ENCODE peak calls at places on chromosome 1, in seven cellular contexts. T is GM13977, D is fibroblast of villous mesenchyme, H is bronchial epithelial cell, F is HFF-Myc, I is hepatocyte, X is tibial nerve. L is an unnamed sample.

GRCh38 chr1:231781887-231782286 is 155.3 kb downstream of the DISC1 start:
- DNase-seq in T (no peak), D (no peak), H (peak; percentile 61), F (no peak), I (no peak), X (no peak), L (no peak)

GRCh38 chr1:40745180-40745579 is 38.4 kb upstream of the KCNQ4 start:
- DNase-seq in T (no peak), D (no peak), H (no peak), F (no peak), I (no peak), X (no peak), L (no peak)

GRCh38 chr1:17732475-17732874 is 22.7 kb upstream of the ACTL8 start:
- DNase-seq in T (no peak), D (peak; percentile 2), H (peak; percentile 32), F (no peak), I (no peak), X (no peak), L (no peak)

GRCh38 chr1:241600496-241600901 is 39.7 kb downstream of the CHML start:
- DNase-seq in T (peak; percentile 17), D (peak; percentile 67), H (no peak), F (no peak), I (peak; percentile 27), X (no peak), L (no peak)

GRCh38 chr1:241079018-241079417 is 278.0 kb downstream of the RGS7 start:
- DNase-seq in T (no peak), D (no peak), H (no peak), F (no peak), I (no peak), X (no peak), L (no peak)

GRCh38 chr1:117026361-117026760 is 24.8 kb downstream of the CD101 start:
- DNase-seq in T (no peak), D (no peak), H (no peak), F (no peak), I (no peak), X (no peak), L (no peak)

GRCh38 chr1:51088474-51088873 is 13.6 kb upstream of the C1orf185 start:
- DNase-seq in T (peak; percentile 28), D (no peak), H (peak; percentile 49), F (no peak), I (no peak), X (no peak), L (no peak)

GRCh38 chr1:46585312-46585711 is 18.8 kb downstream of the MKNK1 start:
- DNase-seq in T (no peak), D (no peak), H (no peak), F (no peak), I (no peak), X (no peak), L (no peak)

GRCh38 chr1:17023573-17023972 is 11.8 kb upstream of the ATP13A2 start:
- DNase-seq in T (no peak), D (no peak), H (no peak), F (no peak), I (no peak), X (no peak), L (no peak)

GRCh38 chr1:98963359-98963758 is 41.3 kb downstream of the PLPPR5 start:
- DNase-seq in T (no peak), D (peak; percentile 30), H (no peak), F (no peak), I (no peak), X (no peak), L (no peak)

GRCh38 chr1:226875641-226876295 is 5.4 kb downstream of the PSEN2 start:
- DNase-seq in T (no peak), D (peak; percentile 8), H (peak; percentile 82), F (no peak), I (peak; percentile 78), X (no peak), L (no peak)

GRCh38 chr1:116345830-116346229 is 27.2 kb upstream of the ATP1A1 start:
- DNase-seq in T (no peak), D (no peak), H (no peak), F (no peak), I (no peak), X (no peak), L (peak; percentile 4)

GRCh38 chr1:52855584-52855983 is 13.0 kb downstream of the ZYG11A start:
- DNase-seq in T (no peak), D (no peak), H (no peak), F (no peak), I (no peak), X (no peak), L (no peak)

GRCh38 chr1:48530727-48531351 is 58.8 kb upstream of the SPATA6 start:
- DNase-seq in T (peak; percentile 57), D (peak; percentile 28), H (peak; percentile 58), F (peak; percentile 17), I (peak; percentile 93), X (no peak), L (peak; percentile 65)

GRCh38 chr1:36989260-36989659 is 45.1 kb downstream of the GRIK3 start:
- DNase-seq in T (no peak), D (no peak), H (no peak), F (no peak), I (no peak), X (no peak), L (peak; percentile 3)

GRCh38 chr1:210347112-210347511 is 18.4 kb downstream of the HHAT start:
- DNase-seq in T (peak; percentile 42), D (no peak), H (peak; percentile 59), F (no peak), I (no peak), X (no peak), L (no peak)

GRCh38 chr1:165426745-165427144 is 18.2 kb downstream of the RXRG start:
- DNase-seq in T (no peak), D (no peak), H (no peak), F (no peak), I (peak; percentile 25), X (no peak), L (no peak)

GRCh38 chr1:7808253-7808844 is 24.3 kb downstream of the PER3 start:
- DNase-seq in T (peak; percentile 40), D (peak; percentile 61), H (peak; percentile 60), F (peak; percentile 10), I (peak; percentile 28), X (no peak), L (no peak)

GRCh38 chr1:160342520-160342919 is 530 bp downstream of the COPA start:
- DNase-seq in T (no peak), D (peak; percentile 27), H (peak; percentile 14), F (no peak), I (peak; percentile 25), X (no peak), L (no peak)

GRCh38 chr1:186763107-186763506 is 65.6 kb upstream of the PLA2G4A start:
- DNase-seq in T (peak; percentile 17), D (peak; percentile 5), H (peak; percentile 71), F (no peak), I (no peak), X (no peak), L (no peak)

GRCh38 chr1:228782662-228783414 is 47.6 kb downstream of the RHOU start:
- DNase-seq in T (no peak), D (peak; percentile 29), H (peak; percentile 12), F (no peak), I (peak; percentile 89), X (no peak), L (no peak)

GRCh38 chr1:99685516-99686180 is 39.7 kb downstream of the PALMD start:
- DNase-seq in T (peak; percentile 8), D (peak; percentile 85), H (peak; percentile 76), F (peak; percentile 72), I (peak; percentile 85), X (peak; percentile 66), L (peak; percentile 64)

DNA sequence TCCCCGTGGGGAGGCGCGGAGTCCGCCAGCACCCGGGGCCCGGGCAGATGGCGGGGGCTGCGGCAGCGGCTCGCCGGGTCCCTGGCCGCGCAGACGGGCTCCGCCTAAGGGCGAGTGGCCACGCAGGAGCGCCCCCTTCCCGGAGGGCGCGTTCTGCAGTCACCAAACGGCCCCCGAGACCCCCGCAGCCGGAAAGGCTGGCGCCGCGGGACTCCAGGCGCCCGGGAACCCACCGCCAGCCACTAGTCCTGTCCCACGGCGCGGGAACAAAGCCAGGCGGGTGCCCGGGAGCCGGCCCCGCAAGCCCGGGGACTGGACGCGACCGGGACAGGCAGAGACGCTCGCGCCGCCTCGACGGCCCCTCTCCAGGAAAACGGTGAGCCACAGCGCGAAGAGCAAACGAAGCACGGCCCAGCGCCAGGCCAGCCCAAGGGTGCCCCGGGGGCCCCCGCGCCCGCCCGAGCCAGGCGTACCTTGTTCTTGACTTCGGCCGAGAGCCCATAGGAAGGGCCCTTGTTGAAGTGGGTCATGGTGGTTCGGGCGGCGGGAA is 470 bp downstream of the CNN3 start:
- DNase-seq in T (peak; percentile 67), D (peak; percentile 57), H (no peak), F (no peak), I (peak; percentile 81), X (peak; percentile 25), L (peak; percentile 62)
- TF ChIP-seq CTCF in T (peak; percentile 27), D (peak; percentile 41), H (peak; percentile 50), F (peak; percentile 36), I (peak; percentile 40), X (peak; percentile 43), L (peak; percentile 59)

DNA sequence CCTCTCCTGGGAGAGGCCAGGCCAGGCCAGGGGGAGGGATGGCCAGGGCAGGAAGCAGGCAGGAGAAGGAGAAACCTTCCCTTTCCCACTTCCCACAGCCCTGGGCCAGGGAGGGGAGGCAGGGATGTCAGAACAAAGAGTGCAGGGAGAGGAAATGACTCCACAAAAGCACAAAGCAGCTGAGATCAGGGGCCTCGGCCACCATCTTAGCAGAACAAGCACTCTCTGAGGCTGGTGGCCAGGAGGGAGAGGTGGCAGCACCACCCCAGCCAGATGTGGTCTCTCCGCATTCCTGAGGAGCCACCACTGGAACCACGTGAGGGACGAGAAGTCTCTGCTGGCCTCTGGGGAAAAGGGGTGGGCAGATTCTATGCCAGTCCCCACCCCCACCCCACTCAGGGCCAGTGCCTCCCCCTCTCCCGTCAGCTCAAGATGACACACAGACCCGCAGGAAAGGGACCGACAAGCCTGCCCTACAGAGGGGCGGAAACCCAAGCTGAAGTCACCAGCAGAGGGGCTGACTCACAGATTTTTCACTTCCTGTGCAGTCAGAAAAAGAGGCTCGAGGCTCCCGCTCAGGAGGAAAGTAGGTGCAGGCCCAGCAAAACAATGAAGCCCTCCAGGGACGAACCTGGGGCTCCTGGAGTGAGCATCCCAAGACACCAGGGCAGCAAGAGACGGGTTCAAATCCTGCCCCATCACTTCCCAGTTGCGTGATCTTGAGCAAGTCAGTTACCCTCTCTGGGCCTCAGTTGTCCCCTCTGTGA is 24.1 kb upstream of the ALDH4A1 start:
- DNase-seq in T (peak; percentile 94), D (peak; percentile 88), H (peak; percentile 95), F (peak; percentile 92), I (peak; percentile 74), X (no peak), L (no peak)
- TF ChIP-seq CTCF in T (peak; percentile 15), D (no peak), H (no peak), F (no peak), I (no peak), X (no peak), L (no peak)

DNA sequence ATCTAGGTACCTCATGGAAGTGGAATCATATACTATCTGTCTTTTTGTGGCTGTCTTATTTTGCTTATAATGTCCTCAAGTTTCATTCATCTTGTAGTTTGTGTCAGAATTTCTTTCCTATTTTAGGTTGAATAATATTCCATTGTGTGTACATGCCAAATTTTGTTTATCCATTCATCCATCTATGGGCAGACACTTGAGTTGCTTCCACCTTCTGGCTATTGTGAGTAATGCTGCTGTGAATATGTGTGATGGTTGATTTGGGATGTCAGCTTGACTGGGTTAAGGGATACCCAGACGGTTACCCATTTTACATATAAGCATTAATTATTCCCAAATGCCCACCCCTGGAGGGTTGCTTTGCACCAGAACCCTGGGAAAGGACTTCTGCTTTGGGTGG is 477.5 kb downstream of the PTPRU start:
- DNase-seq in T (no peak), D (no peak), H (peak; percentile 38), F (no peak), I (no peak), X (no peak), L (no peak)
- TF ChIP-seq CTCF in T (no peak), D (peak; percentile 42), H (peak; percentile 38), F (peak; percentile 26), I (peak; percentile 17), X (no peak), L (peak; percentile 43)

GRCh38 chr1:113042336-113043143 is 30.5 kb upstream of the LRIG2 start:
- DNase-seq in T (peak; percentile 72), D (peak; percentile 81), H (peak; percentile 74), F (peak; percentile 75), I (peak; percentile 79), X (peak; percentile 49), L (peak; percentile 68)
- TF ChIP-seq CTCF in T (peak; percentile 74), D (peak; percentile 66), H (peak; percentile 71), F (peak; percentile 54), I (peak; percentile 70), X (peak; percentile 55), L (peak; percentile 61)